ENCODE peak calls at places on chromosomes 11 and 22, in five cellular contexts. C is CD4-positive, alpha-beta memory T cell; Y is effector memory CD4-positive, alpha-beta T cell; Q is H7; K is CD8-positive, alpha-beta memory T cell. Z is an unnamed sample.

GRCh38 chr11:69439127-69439526 is 42.3 kb upstream of the LINC01488 start:
- DNase-seq in C (no peak), Y (no peak), Q (peak; percentile 87), K (no peak), Z (no peak)

GRCh38 chr11:128653828-128654231 is 40.0 kb upstream of the FLI1 start:
- DNase-seq in C (no peak), Y (no peak), Q (peak; percentile 73), K (no peak), Z (no peak)

GRCh38 chr11:106152824-106153223 is 75.4 kb downstream of the AASDHPPT start:
- DNase-seq in C (no peak), Y (no peak), Q (no peak), K (no peak), Z (no peak)

GRCh38 chr11:61414547-61414946 is 15.2 kb downstream of the CPSF7 start:
- DNase-seq in C (no peak), Y (no peak), Q (no peak), K (no peak), Z (no peak)

GRCh38 chr11:121681536-121681935 is 228.8 kb upstream of the SORL1-AS1 start:
- DNase-seq in C (no peak), Y (no peak), Q (no peak), K (no peak), Z (no peak)

GRCh38 chr22:41779889-41780505 is 20.5 kb upstream of the CCDC134 start:
- DNase-seq in C (no peak), Y (no peak), Q (no peak), K (no peak), Z (no peak)

GRCh38 chr11:13486926-13487660 is 8.7 kb downstream of the PTH start:
- DNase-seq in C (peak; percentile 64), Y (no peak), Q (peak; percentile 72), K (peak; percentile 55), Z (peak; percentile 69)

GRCh38 chr22:31846161-31847115 is 92.6 kb downstream of the DEPDC5 start:
- DNase-seq in C (no peak), Y (no peak), Q (peak; percentile 45), K (no peak), Z (no peak)

GRCh38 chr11:120061036-120061760 is 76.7 kb downstream of the TRIM29 start:
- DNase-seq in C (no peak), Y (no peak), Q (no peak), K (no peak), Z (no peak)

GRCh38 chr22:26377170-26377825 is 51.8 kb upstream of the ASPHD2 start:
- DNase-seq in C (no peak), Y (no peak), Q (no peak), K (no peak), Z (no peak)

GRCh38 chr11:69364901-69365300 is 70.9 kb downstream of the MYEOV start:
- DNase-seq in C (no peak), Y (no peak), Q (no peak), K (no peak), Z (no peak)

GRCh38 chr22:43334378-43334777 is 8.8 kb downstream of the SCUBE1 start:
- DNase-seq in C (no peak), Y (no peak), Q (no peak), K (no peak), Z (no peak)

GRCh38 chr22:33038131-33038772 is 19.9 kb downstream of the SYN3 start:
- DNase-seq in C (no peak), Y (no peak), Q (no peak), K (no peak), Z (no peak)

GRCh38 chr22:46909237-46910030 is 147.0 kb downstream of the TBC1D22A start:
- DNase-seq in C (no peak), Y (no peak), Q (no peak), K (no peak), Z (no peak)

GRCh38 chr11:112355726-112356125 is 95.1 kb upstream of the PLET1 start:
- DNase-seq in C (no peak), Y (no peak), Q (peak; percentile 23), K (no peak), Z (no peak)

GRCh38 chr11:2580444-2581050 is 119.2 kb downstream of the KCNQ1OT1 start:
- DNase-seq in C (no peak), Y (no peak), Q (peak; percentile 35), K (no peak), Z (no peak)

GRCh38 chr11:121249039-121249663 is 43.4 kb upstream of the SC5D start:
- DNase-seq in C (peak; percentile 43), Y (no peak), Q (peak; percentile 60), K (peak; percentile 26), Z (no peak)

GRCh38 chr22:28547132-28547842 is 132.4 kb downstream of the TTC28 start:
- DNase-seq in C (no peak), Y (no peak), Q (no peak), K (no peak), Z (no peak)

GRCh38 chr11:63767415-63768231 is 952 bp downstream of the ZFTA start:
- DNase-seq in C (peak; percentile 31), Y (no peak), Q (peak; percentile 94), K (peak; percentile 11), Z (peak; percentile 41)

GRCh38 chr11:63769719-63770443 is 1.3 kb upstream of the ZFTA start:
- DNase-seq in C (no peak), Y (no peak), Q (peak; percentile 72), K (no peak), Z (no peak)

GRCh38 chr11:63769044-63769718 is 606 bp upstream of the ZFTA start:
- DNase-seq in C (peak; percentile 17), Y (no peak), Q (peak; percentile 80), K (peak; percentile 21), Z (no peak)

GRCh38 chr11:63768232-63769043 is at the start of gene ZFTA:
- DNase-seq in C (peak; percentile 43), Y (peak; percentile 29), Q (peak; percentile 97), K (peak; percentile 63), Z (peak; percentile 27)

DNA sequence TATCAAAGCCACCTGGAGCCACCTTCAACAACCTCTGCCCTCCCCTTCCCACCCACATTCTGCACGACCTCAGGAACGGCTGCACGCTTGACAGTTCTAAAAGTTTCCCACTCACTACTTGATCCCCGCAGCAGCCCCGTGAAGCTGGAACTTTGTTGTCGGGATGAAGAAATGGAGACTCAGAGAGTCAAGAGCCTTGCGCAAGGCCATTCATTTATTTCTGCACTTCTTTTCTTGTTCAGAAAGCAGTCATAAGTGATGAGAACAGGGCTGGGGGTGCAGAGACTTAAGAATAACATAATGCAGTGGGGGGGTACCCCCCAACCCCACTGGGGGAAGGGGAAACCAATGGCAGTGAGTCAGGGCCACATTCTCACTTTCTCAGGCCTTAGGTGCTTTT is 2.2 kb upstream of the ZFTA start:
- DNase-seq in C (no peak), Y (no peak), Q (no peak), K (no peak), Z (no peak)
- H3K27me3 ChIP-seq in C (peaks cover 6% of the 10 kb centered on the region), Y (peaks cover 16% of the 10 kb centered on the region), Q (peaks cover 7% of the 10 kb centered on the region), K (no peaks in the 10 kb centered on the region), Z (peaks cover 29% of the 10 kb centered on the region)

DNA sequence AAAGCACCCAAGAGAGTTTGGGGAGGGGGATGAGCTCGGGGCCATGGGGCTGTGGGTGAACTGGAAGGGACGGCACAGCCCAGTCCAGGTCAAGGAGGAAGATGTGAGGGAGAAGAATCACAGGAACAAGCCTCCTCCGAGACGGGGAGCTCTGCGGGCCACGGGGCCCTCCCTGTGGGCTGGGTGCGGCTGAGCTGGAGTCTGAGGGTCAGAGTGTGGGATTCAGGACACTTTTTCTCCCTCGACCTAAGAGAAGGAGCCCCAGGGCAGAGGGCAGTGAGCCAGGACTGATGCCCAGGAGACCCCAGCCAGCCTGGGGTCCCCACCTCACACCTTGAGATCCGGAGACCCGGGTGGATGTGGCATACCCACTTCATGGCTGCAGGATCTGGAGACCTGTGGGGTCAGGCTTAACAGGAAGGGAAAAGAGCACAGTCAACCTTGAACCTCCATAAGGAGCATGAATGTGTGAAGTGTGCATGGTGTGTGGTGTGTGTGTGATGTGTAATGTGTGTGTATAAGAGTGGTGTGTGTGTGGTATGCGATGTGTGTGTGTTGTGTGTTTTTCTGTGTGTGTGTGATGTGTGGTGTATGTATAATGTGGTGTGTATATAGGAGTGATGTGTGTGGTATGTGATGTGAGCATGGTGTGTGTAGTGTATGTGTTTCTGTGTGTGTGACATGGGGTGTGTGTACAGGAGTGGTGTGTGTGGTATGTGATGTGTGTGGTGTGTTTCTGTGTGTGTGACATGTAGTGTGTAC is 504.6 kb downstream of the BRD1 start:
- DNase-seq in C (no peak), Y (no peak), Q (peak; percentile 17), K (no peak), Z (no peak)
- H3K27me3 ChIP-seq in C (peaks cover 3% of the 10 kb centered on the region), Y (peaks cover 4% of the 10 kb centered on the region), Q (no peaks in the 10 kb centered on the region), K (no peaks in the 10 kb centered on the region), Z (no peaks in the 10 kb centered on the region)

DNA sequence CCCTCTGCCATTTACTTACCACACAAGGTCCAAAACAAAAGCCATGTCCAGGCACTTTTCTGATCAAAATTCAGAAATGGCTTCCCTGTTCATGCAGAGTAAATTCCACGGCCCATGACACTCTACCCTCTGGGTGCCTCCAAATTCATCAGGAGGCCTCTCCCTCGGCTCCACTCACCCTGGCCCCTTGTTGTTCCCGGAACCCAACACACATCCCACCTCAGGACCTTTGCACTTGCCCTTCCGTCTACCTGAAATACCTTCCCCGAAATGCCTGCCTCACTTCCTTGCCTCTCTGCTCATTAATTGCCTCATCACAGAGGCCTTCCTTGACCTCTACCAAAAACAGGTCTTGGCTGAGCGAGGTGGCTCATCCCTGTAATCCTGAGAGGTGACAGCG is 13.1 kb downstream of the C11orf86 start:
- DNase-seq in C (no peak), Y (no peak), Q (peak; percentile 34), K (no peak), Z (no peak)
- H3K27me3 ChIP-seq in C (no peaks in the 10 kb centered on the region), Y (no peaks in the 10 kb centered on the region), Q (no peaks in the 10 kb centered on the region), K (no peaks in the 10 kb centered on the region), Z (no peaks in the 10 kb centered on the region)

GRCh38 chr22:49564666-49565515 is 262.8 kb downstream of the BRD1 start:
- DNase-seq in C (no peak), Y (no peak), Q (peak; percentile 25), K (no peak), Z (no peak)
- H3K27me3 ChIP-seq in C (no peaks in the 10 kb centered on the region), Y (no peaks in the 10 kb centered on the region), Q (no peaks in the 10 kb centered on the region), K (no peaks in the 10 kb centered on the region), Z (no peaks in the 10 kb centered on the region)

DNA sequence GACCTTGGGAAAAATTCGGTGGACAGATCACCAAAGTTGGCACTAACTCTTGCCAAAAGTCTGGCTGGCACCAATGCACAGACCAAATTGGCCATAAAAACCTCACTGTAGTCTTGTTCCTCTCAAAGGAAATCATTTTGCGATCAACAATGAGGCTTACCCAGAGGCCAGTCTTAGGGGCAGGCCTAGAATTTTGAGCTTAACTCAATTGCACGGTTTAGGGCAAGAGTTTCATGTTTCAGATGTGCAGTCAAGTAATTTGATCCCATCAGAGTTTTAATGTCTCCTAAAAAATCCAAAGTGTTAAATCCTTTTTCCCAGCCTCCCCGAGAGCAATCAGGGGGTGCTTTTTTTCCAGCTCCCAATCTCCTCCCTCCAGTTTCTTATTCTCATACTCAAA is 19.0 kb downstream of the MPPED2 start:
- DNase-seq in C (no peak), Y (no peak), Q (no peak), K (no peak), Z (no peak)
- H3K27me3 ChIP-seq in C (no peaks in the 10 kb centered on the region), Y (no peaks in the 10 kb centered on the region), Q (no peaks in the 10 kb centered on the region), K (no peaks in the 10 kb centered on the region), Z (peaks cover 7% of the 10 kb centered on the region)

GRCh38 chr11:64290894-64291745 is at the start of gene KCNK4:
- DNase-seq in C (no peak), Y (no peak), Q (peak; percentile 86), K (no peak), Z (no peak)

GRCh38 chr11:64290352-64290751 is 750 bp upstream of the KCNK4 start:
- DNase-seq in C (no peak), Y (no peak), Q (no peak), K (no peak), Z (no peak)

GRCh38 chr11:64289011-64289564 is 2.0 kb upstream of the KCNK4 start:
- DNase-seq in C (no peak), Y (no peak), Q (no peak), K (no peak), Z (no peak)

GRCh38 chr11:64292458-64293254 is 1.6 kb downstream of the KCNK4 start:
- DNase-seq in C (no peak), Y (no peak), Q (peak; percentile 83), K (no peak), Z (no peak)

GRCh38 chr11:64291746-64292457 is 800 bp downstream of the KCNK4 start:
- DNase-seq in C (peak; percentile 34), Y (no peak), Q (peak; percentile 66), K (peak; percentile 23), Z (no peak)
- H3K27me3 ChIP-seq in C (peaks cover 40% of the 10 kb centered on the region), Y (peaks cover 43% of the 10 kb centered on the region), Q (peaks cover 74% of the 10 kb centered on the region), K (peaks cover 44% of the 10 kb centered on the region), Z (peaks cover 55% of the 10 kb centered on the region)